ENCODE peak calls at places on chromosomes 12 and 14, in six cellular contexts. C is mucosa of descending colon, E is choroid plexus epithelial cell, P is esophagus squamous epithelium, X is psoas muscle, N is left lung. B is an unnamed sample.

GRCh38 chr14:21072102-21072501 is 2.0 kb downstream of the ARHGEF40 start:
- DNase-seq in C (no peak), E (peak; percentile 82), P (no peak), X (no peak), N (no peak), B (no peak)

GRCh38 chr14:64786296-64787149 is 82.3 kb downstream of the PLEKHG3 start:
- DNase-seq in C (no peak), E (peak; percentile 23), P (no peak), X (no peak), N (no peak), B (no peak)

GRCh38 chr14:76958975-76959710 is 69.4 kb downstream of the IRF2BPL start:
- DNase-seq in C (peak; percentile 62), E (no peak), P (no peak), X (no peak), N (no peak), B (no peak)

GRCh38 chr14:92679246-92679645 is 69.2 kb downstream of the LGMN start:
- DNase-seq in C (no peak), E (no peak), P (no peak), X (no peak), N (no peak), B (no peak)

GRCh38 chr12:118429703-118430383 is 53.5 kb downstream of the SUDS3 start:
- DNase-seq in C (no peak), E (no peak), P (no peak), X (no peak), N (peak; percentile 65), B (no peak)

GRCh38 chr14:23513005-23513412 is 38.6 kb downstream of the ZFHX2 start:
- DNase-seq in C (no peak), E (no peak), P (no peak), X (no peak), N (no peak), B (no peak)

GRCh38 chr14:97331058-97331457 is 533.9 kb downstream of the VRK1 start:
- DNase-seq in C (no peak), E (no peak), P (no peak), X (no peak), N (no peak), B (no peak)

GRCh38 chr12:68883151-68883550 is 49.8 kb downstream of the CPM start:
- DNase-seq in C (no peak), E (no peak), P (no peak), X (no peak), N (no peak), B (no peak)

GRCh38 chr12:130829391-130830245 is 9.4 kb downstream of the STX2 start:
- DNase-seq in C (no peak), E (no peak), P (no peak), X (no peak), N (no peak), B (no peak)

GRCh38 chr14:75711134-75711795 is 50.2 kb downstream of the TTLL5 start:
- DNase-seq in C (no peak), E (peak; percentile 85), P (no peak), X (no peak), N (no peak), B (peak; percentile 24)

GRCh38 chr14:65790185-65790815 is 377.8 kb downstream of the FUT8 start:
- DNase-seq in C (no peak), E (no peak), P (no peak), X (no peak), N (no peak), B (no peak)

GRCh38 chr12:8661016-8661415 is 1.6 kb downstream of the MFAP5 start:
- DNase-seq in C (no peak), E (no peak), P (no peak), X (no peak), N (no peak), B (no peak)

GRCh38 chr12:77995436-77996167 is 164.9 kb downstream of the NAV3 start:
- DNase-seq in C (no peak), E (peak; percentile 74), P (no peak), X (no peak), N (no peak), B (peak; percentile 9)

GRCh38 chr12:88420460-88420859 is 159.8 kb downstream of the KITLG start:
- DNase-seq in C (no peak), E (peak; percentile 93), P (no peak), X (no peak), N (no peak), B (peak; percentile 60)

GRCh38 chr12:95808146-95808545 is 17.6 kb upstream of the NTN4 start:
- DNase-seq in C (no peak), E (no peak), P (no peak), X (no peak), N (no peak), B (no peak)

GRCh38 chr12:130495156-130495555 is 157.5 kb downstream of the PIWIL1 start:
- DNase-seq in C (no peak), E (no peak), P (no peak), X (no peak), N (no peak), B (no peak)

GRCh38 chr12:57522887-57523705 is 472 bp downstream of the MBD6 start:
- DNase-seq in C (peak; percentile 84), E (peak; percentile 69), P (no peak), X (peak; percentile 54), N (peak; percentile 86), B (no peak)

GRCh38 chr12:52314511-52314910 is 6.7 kb downstream of the KRT83 start:
- DNase-seq in C (no peak), E (no peak), P (no peak), X (no peak), N (no peak), B (no peak)

GRCh38 chr12:46891306-46891705 is 65.5 kb upstream of the SLC38A4 start:
- DNase-seq in C (no peak), E (peak; percentile 19), P (no peak), X (no peak), N (no peak), B (no peak)

GRCh38 chr14:35123388-35123703 is 994 bp downstream of the PRORP start:
- DNase-seq in C (no peak), E (no peak), P (no peak), X (no peak), N (no peak), B (no peak)
- H3K4me3 ChIP-seq in C (no peak overlapping the region), E (peak overlapping the region; percentile 97), P (peak overlapping the region; percentile 69), X (peak overlapping the region; percentile 82), N (peak overlapping the region; percentile 78), B (peak overlapping the region; percentile 97)

GRCh38 chr12:98422809-98423208 is 92.6 kb upstream of the TMPO start:
- DNase-seq in C (peak; percentile 79), E (no peak), P (no peak), X (no peak), N (no peak), B (no peak)
- TF ChIP-seq CTCF in C (no peak), E (peak; percentile 50), P (peak; percentile 22), X (no peak), N (peak; percentile 19), B (peak; percentile 9)

DNA sequence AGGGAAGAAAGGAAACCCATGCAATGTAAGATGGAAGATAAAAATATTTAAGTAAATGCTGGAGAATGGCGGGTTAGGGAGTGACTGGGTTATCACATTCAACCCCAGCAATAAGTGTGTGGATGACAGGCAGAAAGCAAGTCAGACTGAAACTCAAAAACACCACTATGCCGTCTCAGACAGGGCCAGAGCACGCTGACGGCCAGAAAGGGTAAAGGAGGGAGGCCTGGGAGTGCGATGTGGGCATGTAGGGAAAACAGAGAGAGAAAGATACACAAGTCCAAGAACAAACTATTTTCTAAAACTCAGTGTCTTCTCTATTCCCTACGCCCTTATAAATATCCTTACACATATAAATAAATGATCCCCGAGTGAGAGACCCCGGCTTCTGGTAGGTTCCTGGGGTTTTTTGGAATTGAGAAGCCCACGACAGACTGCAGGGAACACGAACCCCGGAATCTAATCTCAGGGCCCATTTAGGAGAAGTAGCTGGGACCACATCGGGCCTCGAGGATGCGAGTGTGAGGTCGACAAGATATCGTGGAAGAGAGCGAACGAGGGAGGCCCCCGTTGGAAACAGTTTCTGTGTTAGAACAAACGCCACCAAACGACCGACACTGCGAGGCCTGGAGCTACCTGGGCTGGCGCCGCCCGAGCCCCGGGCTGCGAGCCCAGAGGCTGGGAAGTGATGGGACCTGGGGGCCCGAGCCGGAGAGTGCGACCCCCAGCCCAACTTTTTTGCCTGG is 744 bp upstream of the OTX2 start:
- DNase-seq in C (no peak), E (no peak), P (no peak), X (no peak), N (no peak), B (no peak)
- H3K4me3 ChIP-seq in C (no peak overlapping the region), E (no peak overlapping the region), P (no peak overlapping the region), X (no peak overlapping the region), N (no peak overlapping the region), B (no peak overlapping the region)

GRCh38 chr12:65699251-65699650 is 125.0 kb upstream of the HMGA2 start:
- DNase-seq in C (no peak), E (peak; percentile 85), P (no peak), X (no peak), N (no peak), B (no peak)
- TF ChIP-seq CTCF in C (no peak), E (peak; percentile 70), P (no peak), X (no peak), N (no peak), B (peak; percentile 56)

GRCh38 chr12:92897844-92898243 is 31.3 kb downstream of the EEA1 start:
- DNase-seq in C (no peak), E (no peak), P (no peak), X (no peak), N (no peak), B (no peak)

GRCh38 chr12:92898755-92899154 is 30.3 kb downstream of the EEA1 start:
- DNase-seq in C (no peak), E (peak; percentile 23), P (no peak), X (no peak), N (no peak), B (no peak)

GRCh38 chr12:92905258-92905810 is 23.8 kb downstream of the EEA1 start:
- DNase-seq in C (no peak), E (no peak), P (no peak), X (no peak), N (no peak), B (no peak)

GRCh38 chr12:92899388-92900001 is 29.6 kb downstream of the EEA1 start:
- DNase-seq in C (peak; percentile 53), E (peak; percentile 98), P (no peak), X (peak; percentile 86), N (peak; percentile 58), B (peak; percentile 97)
- H3K4me3 ChIP-seq in C (no peak overlapping the region), E (no peak overlapping the region), P (no peak overlapping the region), X (peak overlapping the region; percentile 48), N (no peak overlapping the region), B (peak overlapping the region; percentile 40)

DNA sequence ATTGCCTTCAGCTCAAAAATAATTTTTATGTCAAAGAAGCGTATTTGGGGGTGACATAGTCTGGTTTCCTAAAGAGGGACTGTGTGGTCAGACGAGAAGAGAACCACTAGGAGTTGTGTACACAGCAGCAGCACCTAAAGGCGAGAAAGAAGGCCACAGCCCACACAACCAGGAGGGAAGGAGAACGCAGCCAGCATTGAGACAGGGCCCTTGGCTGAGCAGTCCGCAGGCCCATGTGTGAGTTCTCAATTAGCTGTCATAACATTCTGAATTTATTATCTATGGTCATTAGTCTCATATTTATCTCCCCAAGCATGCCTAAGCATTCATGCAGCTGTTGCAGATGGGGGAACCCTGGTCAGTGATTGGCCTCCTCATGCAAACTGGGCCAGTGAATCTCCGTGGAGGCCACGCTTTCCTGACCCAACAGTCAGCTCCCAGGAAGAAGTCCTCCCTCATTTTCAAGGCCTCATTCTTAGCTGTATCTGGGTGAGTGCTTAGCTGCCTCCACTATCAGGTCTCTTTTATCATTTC is 81.2 kb upstream of the ATF7IP start:
- DNase-seq in C (no peak), E (peak; percentile 10), P (no peak), X (no peak), N (no peak), B (no peak)
- TF ChIP-seq CTCF in C (no peak), E (peak; percentile 11), P (no peak), X (no peak), N (no peak), B (no peak)